ENCODE peak calls at places on chromosomes 3 and 15, in seven cellular contexts. One of them, this sample, is unnamed.

GRCh38 chr15:82111918-82112317 is 66.1 kb upstream of the MEX3B start:
- DNase-seq in K562: no peak
- DNase-seq in H1: no peak
- DNase-seq in SK-N-SH: peak; percentile 70
- DNase-seq in HCT116: no peak
- DNase-seq in HepG2: no peak
- DNase-seq in GM12878: no peak
- DNase-seq in this sample: no peak

GRCh38 chr3:97579365-97579764 is 185.2 kb upstream of the ARL6 start:
- DNase-seq in SK-N-SH: no peak
- DNase-seq in HCT116: no peak
- DNase-seq in GM12878: peak; percentile 3
- DNase-seq in HepG2: no peak
- DNase-seq in K562: no peak
- DNase-seq in H1: no peak
- DNase-seq in this sample: peak; percentile 18

GRCh38 chr15:90016721-90017120 is 15.6 kb downstream of the ZNF710 start:
- DNase-seq in SK-N-SH: no peak
- DNase-seq in HepG2: no peak
- DNase-seq in H1: no peak
- DNase-seq in K562: no peak
- DNase-seq in GM12878: no peak
- DNase-seq in HCT116: no peak
- DNase-seq in this sample: no peak

GRCh38 chr3:178022599-178022998 is 513.6 kb upstream of the KCNMB2 start:
- DNase-seq in SK-N-SH: no peak
- DNase-seq in HepG2: no peak
- DNase-seq in K562: no peak
- DNase-seq in HCT116: peak; percentile 7
- DNase-seq in GM12878: no peak
- DNase-seq in H1: no peak
- DNase-seq in this sample: no peak

GRCh38 chr3:166462876-166463275 is 625.7 kb upstream of the BCHE start:
- DNase-seq in GM12878: no peak
- DNase-seq in K562: no peak
- DNase-seq in H1: no peak
- DNase-seq in HCT116: no peak
- DNase-seq in HepG2: no peak
- DNase-seq in SK-N-SH: no peak
- DNase-seq in this sample: no peak

GRCh38 chr3:190041333-190042041 is 79.2 kb downstream of the P3H2 start:
- DNase-seq in SK-N-SH: no peak
- DNase-seq in GM12878: peak; percentile 11
- DNase-seq in HCT116: no peak
- DNase-seq in K562: no peak
- DNase-seq in HepG2: no peak
- DNase-seq in H1: no peak
- DNase-seq in this sample: no peak

GRCh38 chr15:59168536-59168935 is 38.1 kb upstream of the LDHAL6B start:
- DNase-seq in HepG2: peak; percentile 39
- DNase-seq in H1: no peak
- DNase-seq in HCT116: no peak
- DNase-seq in SK-N-SH: no peak
- DNase-seq in GM12878: no peak
- DNase-seq in K562: no peak
- DNase-seq in this sample: no peak

GRCh38 chr3:42387802-42388651 is 22.4 kb downstream of the LYZL4 start:
- DNase-seq in H1: no peak
- DNase-seq in HepG2: no peak
- DNase-seq in K562: no peak
- DNase-seq in SK-N-SH: no peak
- DNase-seq in GM12878: no peak
- DNase-seq in HCT116: no peak
- DNase-seq in this sample: no peak

GRCh38 chr3:123620338-123620737 is 35.5 kb upstream of the HACD2 start:
- DNase-seq in SK-N-SH: no peak
- DNase-seq in H1: no peak
- DNase-seq in HCT116: no peak
- DNase-seq in K562: no peak
- DNase-seq in HepG2: peak; percentile 54
- DNase-seq in GM12878: no peak
- DNase-seq in this sample: no peak

GRCh38 chr3:25448750-25449684 is 21.0 kb downstream of the RARB start:
- DNase-seq in HCT116: no peak
- DNase-seq in HepG2: peak; percentile 20
- DNase-seq in K562: no peak
- DNase-seq in H1: no peak
- DNase-seq in SK-N-SH: peak; percentile 64
- DNase-seq in GM12878: no peak
- DNase-seq in this sample: peak; percentile 69

GRCh38 chr3:12629560-12629959 is 34.4 kb downstream of the RAF1 start:
- DNase-seq in K562: no peak
- DNase-seq in GM12878: no peak
- DNase-seq in SK-N-SH: peak; percentile 71
- DNase-seq in HepG2: no peak
- DNase-seq in HCT116: no peak
- DNase-seq in H1: no peak
- DNase-seq in this sample: no peak

GRCh38 chr3:61699622-61700021 is 138.3 kb downstream of the PTPRG start:
- DNase-seq in GM12878: no peak
- DNase-seq in SK-N-SH: no peak
- DNase-seq in HCT116: no peak
- DNase-seq in H1: no peak
- DNase-seq in K562: no peak
- DNase-seq in HepG2: no peak
- DNase-seq in this sample: no peak

GRCh38 chr15:77496710-77497107 is 76.0 kb downstream of the HMG20A start:
- DNase-seq in GM12878: no peak
- DNase-seq in H1: peak; percentile 95
- DNase-seq in K562: peak; percentile 82
- DNase-seq in HepG2: peak; percentile 68
- DNase-seq in SK-N-SH: peak; percentile 81
- DNase-seq in HCT116: peak; percentile 26
- DNase-seq in this sample: peak; percentile 61

GRCh38 chr15:100131321-100132224 is 210.2 kb downstream of the ADAMTS17 start:
- DNase-seq in HCT116: no peak
- DNase-seq in HepG2: peak; percentile 61
- DNase-seq in GM12878: no peak
- DNase-seq in SK-N-SH: no peak
- DNase-seq in H1: no peak
- DNase-seq in K562: peak; percentile 78
- DNase-seq in this sample: no peak

GRCh38 chr15:66850078-66850991 is 148.3 kb downstream of the SMAD6 start:
- DNase-seq in K562: peak; percentile 34
- DNase-seq in HepG2: no peak
- DNase-seq in HCT116: no peak
- DNase-seq in SK-N-SH: peak; percentile 77
- DNase-seq in GM12878: no peak
- DNase-seq in H1: no peak
- DNase-seq in this sample: no peak

GRCh38 chr3:33278106-33278672 is 947 bp downstream of the FBXL2 start:
- DNase-seq in H1: no peak
- DNase-seq in K562: no peak
- DNase-seq in GM12878: no peak
- DNase-seq in SK-N-SH: peak; percentile 18
- DNase-seq in HCT116: no peak
- DNase-seq in HepG2: no peak
- DNase-seq in this sample: no peak
- TF ChIP-seq JUND in H1: no peak
- TF ChIP-seq JUND in K562: no peak
- TF ChIP-seq JUND in GM12878: no peak
- TF ChIP-seq JUND in SK-N-SH: no peak
- TF ChIP-seq JUND in HCT116: no peak
- TF ChIP-seq JUND in HepG2: no peak
- TF ChIP-seq JUND in this sample: no peak

GRCh38 chr3:114176487-114176886 is 2.4 kb downstream of the DRD3 start:
- DNase-seq in H1: no peak
- DNase-seq in SK-N-SH: no peak
- DNase-seq in K562: no peak
- DNase-seq in GM12878: no peak
- DNase-seq in HCT116: no peak
- DNase-seq in HepG2: no peak
- DNase-seq in this sample: no peak
- TF ChIP-seq JUND in H1: no peak
- TF ChIP-seq JUND in SK-N-SH: no peak
- TF ChIP-seq JUND in K562: no peak
- TF ChIP-seq JUND in GM12878: no peak
- TF ChIP-seq JUND in HCT116: no peak
- TF ChIP-seq JUND in HepG2: no peak
- TF ChIP-seq JUND in this sample: no peak

DNA sequence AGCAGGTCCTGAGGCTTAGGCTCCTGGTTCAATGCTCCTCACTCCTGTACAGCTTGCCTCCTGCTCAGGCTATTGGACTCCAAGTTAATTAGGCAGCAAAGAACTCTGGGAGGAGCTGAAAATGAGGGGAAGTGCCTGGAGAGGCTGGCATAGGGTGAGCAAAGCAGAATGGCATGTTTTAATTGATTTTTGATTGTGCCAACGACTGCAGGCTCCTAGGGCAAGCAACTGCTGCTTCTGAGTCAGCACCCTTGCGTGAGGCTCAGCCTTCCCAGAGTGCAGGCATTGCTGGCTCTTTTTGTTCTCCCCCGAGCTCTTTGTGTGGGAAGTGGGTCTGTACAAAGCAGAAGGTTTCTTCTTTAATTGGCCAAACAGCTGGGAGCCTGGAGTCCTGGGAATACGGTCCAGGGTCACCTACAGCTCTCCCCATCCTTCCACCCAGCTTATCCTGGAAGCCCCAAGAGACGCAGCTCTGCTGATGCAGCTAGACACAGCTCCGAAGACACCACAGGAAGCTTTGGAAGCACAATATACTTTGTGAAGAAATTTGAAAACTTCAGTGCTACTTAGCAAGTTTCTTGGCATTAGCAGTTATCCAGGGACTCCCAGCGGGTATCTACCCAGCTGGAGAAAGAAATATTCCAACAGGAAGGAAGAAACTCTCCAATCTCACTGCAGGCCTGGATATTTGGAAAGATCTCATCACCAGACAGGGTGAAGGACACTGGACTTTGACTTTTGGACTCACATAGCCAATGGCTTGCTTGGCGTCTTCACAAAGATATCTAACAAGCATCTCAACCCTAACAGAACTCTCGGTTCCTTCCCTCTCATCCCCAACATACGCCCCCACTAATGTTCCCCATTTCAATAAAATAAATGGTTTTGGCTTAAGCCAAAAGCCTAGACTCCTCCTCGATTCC is 76.8 kb downstream of the BDH1 start:
- DNase-seq in H1: no peak
- DNase-seq in HCT116: no peak
- DNase-seq in HepG2: no peak
- DNase-seq in SK-N-SH: no peak
- DNase-seq in K562: no peak
- DNase-seq in GM12878: no peak
- DNase-seq in this sample: peak; percentile 78
- TF ChIP-seq JUND in H1: no peak
- TF ChIP-seq JUND in HCT116: peak; percentile 37
- TF ChIP-seq JUND in HepG2: no peak
- TF ChIP-seq JUND in SK-N-SH: no peak
- TF ChIP-seq JUND in K562: no peak
- TF ChIP-seq JUND in GM12878: no peak
- TF ChIP-seq JUND in this sample: no peak

DNA sequence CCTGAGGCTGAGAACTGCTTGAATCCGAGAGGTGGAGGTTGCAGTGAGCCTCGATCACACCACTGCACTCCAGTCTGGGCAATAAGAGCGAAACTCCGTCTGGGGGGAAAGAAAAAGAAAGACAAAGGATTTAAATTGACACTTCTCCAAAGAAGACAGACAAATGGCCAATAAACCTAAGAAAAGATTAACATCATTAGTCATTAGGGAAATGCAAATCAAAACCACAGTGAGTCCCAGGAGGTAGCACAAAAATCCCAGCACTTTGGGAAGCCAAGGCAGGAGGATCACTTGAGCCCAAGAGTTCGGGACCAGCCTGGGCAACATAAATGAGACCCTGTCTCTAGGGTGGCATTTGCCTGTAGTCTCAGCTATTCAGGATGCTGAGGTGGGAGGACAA is 12.6 kb downstream of the CLPX start:
- DNase-seq in H1: no peak
- DNase-seq in K562: no peak
- DNase-seq in HCT116: no peak
- DNase-seq in GM12878: no peak
- DNase-seq in SK-N-SH: no peak
- DNase-seq in HepG2: no peak
- DNase-seq in this sample: no peak
- TF ChIP-seq JUND in H1: no peak
- TF ChIP-seq JUND in K562: no peak
- TF ChIP-seq JUND in HCT116: no peak
- TF ChIP-seq JUND in GM12878: no peak
- TF ChIP-seq JUND in SK-N-SH: no peak
- TF ChIP-seq JUND in HepG2: no peak
- TF ChIP-seq JUND in this sample: no peak

GRCh38 chr3:24156466-24156865 is 211.4 kb downstream of the NR1D2 start:
- DNase-seq in H1: no peak
- DNase-seq in GM12878: no peak
- DNase-seq in K562: peak; percentile 33
- DNase-seq in HCT116: peak; percentile 49
- DNase-seq in SK-N-SH: no peak
- DNase-seq in HepG2: no peak
- DNase-seq in this sample: no peak
- TF ChIP-seq JUND in H1: no peak
- TF ChIP-seq JUND in GM12878: no peak
- TF ChIP-seq JUND in K562: peak; percentile 79
- TF ChIP-seq JUND in HCT116: peak; percentile 60
- TF ChIP-seq JUND in SK-N-SH: peak; percentile 94
- TF ChIP-seq JUND in HepG2: no peak
- TF ChIP-seq JUND in this sample: no peak

GRCh38 chr3:46013316-46014094 is 13.8 kb downstream of the XCR1 start:
- DNase-seq in H1: no peak
- DNase-seq in GM12878: no peak
- DNase-seq in HepG2: no peak
- DNase-seq in SK-N-SH: no peak
- DNase-seq in HCT116: no peak
- DNase-seq in K562: no peak
- DNase-seq in this sample: no peak

GRCh38 chr3:46012246-46012645 is 15.0 kb downstream of the XCR1 start:
- DNase-seq in HepG2: no peak
- DNase-seq in GM12878: no peak
- DNase-seq in H1: no peak
- DNase-seq in SK-N-SH: no peak
- DNase-seq in HCT116: no peak
- DNase-seq in K562: no peak
- DNase-seq in this sample: no peak

GRCh38 chr3:46007280-46007679 is 11.7 kb upstream of the FYCO1 start:
- DNase-seq in HepG2: no peak
- DNase-seq in SK-N-SH: no peak
- DNase-seq in K562: no peak
- DNase-seq in GM12878: no peak
- DNase-seq in HCT116: no peak
- DNase-seq in H1: no peak
- DNase-seq in this sample: no peak

GRCh38 chr3:46008058-46008457 is 12.4 kb upstream of the FYCO1 start:
- DNase-seq in K562: no peak
- DNase-seq in GM12878: no peak
- DNase-seq in HepG2: no peak
- DNase-seq in SK-N-SH: no peak
- DNase-seq in H1: no peak
- DNase-seq in HCT116: no peak
- DNase-seq in this sample: no peak

GRCh38 chr3:46010519-46011113 is 15.0 kb upstream of the FYCO1 start:
- DNase-seq in HCT116: no peak
- DNase-seq in K562: no peak
- DNase-seq in H1: no peak
- DNase-seq in HepG2: no peak
- DNase-seq in GM12878: no peak
- DNase-seq in SK-N-SH: no peak
- DNase-seq in this sample: no peak
- TF ChIP-seq JUND in HCT116: no peak
- TF ChIP-seq JUND in K562: no peak
- TF ChIP-seq JUND in H1: no peak
- TF ChIP-seq JUND in HepG2: no peak
- TF ChIP-seq JUND in GM12878: no peak
- TF ChIP-seq JUND in SK-N-SH: no peak
- TF ChIP-seq JUND in this sample: no peak